ENCODE peak calls at places on chromosomes 16 and 17, in six cellular contexts. O is RPMI8226; G is EL; W is RCC 7860; X is pancreas; I is CD8-positive, alpha-beta memory T cell. A is an unnamed sample.

GRCh38 chr17:20930065-20930760 is 112.6 kb downstream of the USP22 start:
- DNase-seq in O (no peak), G (peak; percentile 14), W (no peak), X (no peak), I (no peak), A (no peak)

GRCh38 chr17:67248291-67248690 is 3.3 kb upstream of the HELZ start:
- DNase-seq in O (no peak), G (no peak), W (no peak), X (no peak), I (no peak), A (no peak)

GRCh38 chr16:11627822-11628457 is 40.3 kb upstream of the SNN start:
- DNase-seq in O (no peak), G (peak; percentile 86), W (peak; percentile 93), X (no peak), I (no peak), A (no peak)

GRCh38 chr17:77344038-77344437 is 203.3 kb downstream of the SEC14L1 start:
- DNase-seq in O (no peak), G (no peak), W (no peak), X (no peak), I (no peak), A (no peak)

GRCh38 chr17:64653325-64653984 is 8.7 kb downstream of the SMURF2 start:
- DNase-seq in O (no peak), G (peak; percentile 78), W (no peak), X (no peak), I (no peak), A (no peak)

GRCh38 chr16:3095869-3096268 is 3.2 kb downstream of the ZSCAN10 start:
- DNase-seq in O (peak; percentile 77), G (peak; percentile 24), W (no peak), X (no peak), I (peak; percentile 63), A (no peak)

GRCh38 chr17:5665164-5665563 is 80.9 kb upstream of the NLRP1 start:
- DNase-seq in O (no peak), G (no peak), W (no peak), X (no peak), I (no peak), A (no peak)

GRCh38 chr16:67150058-67150832 is 553 bp downstream of the B3GNT9 start:
- DNase-seq in O (peak; percentile 58), G (peak; percentile 62), W (no peak), X (peak; percentile 55), I (no peak), A (peak; percentile 83)

GRCh38 chr16:83742076-83742475 is 65.7 kb upstream of the HSBP1 start:
- DNase-seq in O (no peak), G (no peak), W (no peak), X (no peak), I (no peak), A (peak; percentile 16)

GRCh38 chr17:67030641-67031040 is 13.7 kb upstream of the CACNG1 start:
- DNase-seq in O (no peak), G (no peak), W (no peak), X (no peak), I (no peak), A (no peak)

GRCh38 chr17:12415031-12415430 is 250.7 kb upstream of the MYOCD start:
- DNase-seq in O (no peak), G (peak; percentile 64), W (no peak), X (no peak), I (no peak), A (peak; percentile 40)

GRCh38 chr17:61440697-61441096 is 11.5 kb upstream of the TBX4 start:
- DNase-seq in O (no peak), G (no peak), W (no peak), X (no peak), I (no peak), A (no peak)